ENCODE peak calls at places on chromosomes 3 and 15, in six cellular contexts. C is heart left ventricle, P is WTC11, Q is brain microvascular endothelial cell, T is cardiac fibroblast, E is Calu3. N is an unnamed sample.

GRCh38 chr3:122992628-122993570 is 34.7 kb downstream of the SEMA5B start:
- DNase-seq in E (no peak), T (no peak), P (no peak), Q (no peak), C (no peak), N (no peak)

GRCh38 chr15:100572362-100572983 is 29.5 kb downstream of the LINS1 start:
- DNase-seq in Q (no peak), P (no peak), E (no peak), T (peak), C (no peak), N (no peak)

GRCh38 chr15:68629519-68630204 is 50.9 kb downstream of the CORO2B start:
- DNase-seq in T (no peak), C (no peak), Q (no peak), P (no peak), E (no peak), N (no peak)

GRCh38 chr3:100045696-100046095 is 68.6 kb downstream of the FILIP1L start:
- DNase-seq in T (peak), Q (peak), C (peak), P (peak), E (no peak), N (peak)

GRCh38 chr3:46381662-46382061 is 10.9 kb downstream of the CCR5 start:
- DNase-seq in Q (no peak), C (no peak), T (no peak), P (no peak), E (no peak), N (no peak)

GRCh38 chr3:194682651-194683310 is 2.9 kb upstream of the FAM43A start:
- DNase-seq in T (peak), E (peak), Q (peak), P (peak), C (peak), N (peak)

GRCh38 chr3:52053307-52054304 is 2.8 kb downstream of the DUSP7 start:
- DNase-seq in C (peak), P (no peak), Q (no peak), T (peak), E (no peak), N (no peak)

GRCh38 chr15:67892559-67893377 is 52.9 kb upstream of the RNU6-1 start:
- DNase-seq in E (no peak), C (no peak), Q (no peak), T (peak), P (no peak), N (no peak)

GRCh38 chr3:143139786-143140185 is 20.2 kb downstream of the CHST2 start:
- DNase-seq in C (peak), E (no peak), Q (peak), P (no peak), T (peak), N (no peak)

GRCh38 chr15:67097893-67098740 is 32.7 kb downstream of the SMAD3 start:
- DNase-seq in T (peak), C (peak), E (no peak), Q (peak), P (no peak), N (no peak)

GRCh38 chr3:50195501-50196252 is 4.3 kb downstream of the GNAT1 start:
- DNase-seq in E (no peak), P (no peak), T (no peak), Q (no peak), C (no peak), N (no peak)

GRCh38 chr3:101204246-101204645 is 116.1 kb downstream of the IMPG2 start:
- DNase-seq in E (no peak), P (no peak), T (peak), Q (no peak), C (no peak), N (no peak)

GRCh38 chr3:64470436-64470835 is 217.4 kb downstream of the ADAMTS9 start:
- DNase-seq in E (no peak), Q (no peak), P (no peak), C (no peak), T (no peak), N (no peak)

GRCh38 chr3:64473476-64473875 is 214.3 kb downstream of the ADAMTS9 start:
- DNase-seq in E (no peak), T (no peak), C (no peak), P (no peak), Q (no peak), N (no peak)

GRCh38 chr3:64475037-64475436 is 212.8 kb downstream of the ADAMTS9 start:
- DNase-seq in T (no peak), P (no peak), C (no peak), Q (no peak), E (no peak), N (no peak)
- TF ChIP-seq CTCF in T (peak), P (no peak), C (no peak), Q (peak), E (no peak), N (no peak)

GRCh38 chr3:184358921-184359350 is 2.5 kb downstream of the CLCN2 start:
- DNase-seq in T (no peak), E (no peak), P (no peak), C (no peak), Q (no peak), N (no peak)
- TF ChIP-seq CTCF in T (no peak), E (no peak), P (no peak), C (no peak), Q (no peak), N (no peak)

DNA sequence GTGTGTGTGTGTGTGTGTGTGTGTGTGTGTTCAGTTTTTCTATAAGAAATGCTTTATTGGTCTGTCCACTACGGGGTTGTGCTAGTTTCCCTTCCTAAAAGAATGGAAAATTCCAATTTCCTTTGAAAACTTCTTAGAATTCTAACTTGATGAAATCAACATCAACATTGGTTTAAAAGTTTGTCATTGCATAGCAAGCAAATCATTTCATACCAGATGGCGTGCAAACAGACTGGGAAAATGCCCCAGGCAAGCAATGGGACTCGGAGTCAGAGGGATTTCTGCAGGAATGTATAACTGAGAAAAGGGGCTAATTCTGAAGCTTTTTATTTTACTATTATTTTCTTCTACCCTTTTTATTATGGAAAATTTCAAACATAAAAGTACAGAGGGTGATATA is 13.1 kb upstream of the DYNC1LI1 start:
- DNase-seq in C (no peak), P (no peak), Q (no peak), E (no peak), T (no peak), N (peak)
- TF ChIP-seq CTCF in C (no peak), P (no peak), Q (no peak), E (no peak), T (no peak), N (no peak)

GRCh38 chr3:128875556-128876120 is 3.8 kb upstream of the ACAD9 start:
- DNase-seq in E (peak), Q (peak), T (peak), C (peak), P (peak), N (no peak)
- TF ChIP-seq CTCF in E (peak), Q (peak), T (peak), C (peak), P (no peak), N (peak)

N was measured in osteocyte.